ENCODE peak calls at places on chromosomes 2 and 18, in five cellular contexts. A, O, D, X and N are unnamed samples.

GRCh38 chr2:17273066-17273465 is 245.2 kb downstream of the RAD51AP2 start:
- DNase-seq in D (no peak), A (no peak), X (no peak), O (no peak), N (no peak)

GRCh38 chr2:111703759-111704158 is 180.2 kb downstream of the ANAPC1 start:
- DNase-seq in X (no peak), O (no peak), D (no peak), A (no peak), N (no peak)

GRCh38 chr2:182716665-182716990 is 571 bp downstream of the DNAJC10 start:
- DNase-seq in O (peak; percentile 71), X (no peak), A (no peak), D (no peak), N (peak; percentile 25)

GRCh38 chr2:47631840-47632398 is 151.0 kb upstream of the MSH6 start:
- DNase-seq in O (peak; percentile 73), A (no peak), D (peak; percentile 68), X (no peak), N (peak; percentile 78)

GRCh38 chr2:210558708-210559107 is 2.3 kb downstream of the CPS1 start:
- DNase-seq in X (no peak), D (no peak), O (no peak), A (no peak), N (peak; percentile 28)

GRCh38 chr2:180644709-180645108 is 335.7 kb upstream of the UBE2E3 start:
- DNase-seq in D (peak; percentile 96), O (no peak), A (no peak), X (no peak), N (peak; percentile 90)

GRCh38 chr2:32168513-32168912 is 2.8 kb downstream of the SLC30A6 start:
- DNase-seq in D (no peak), X (no peak), A (no peak), O (no peak), N (no peak)

GRCh38 chr2:177778472-177778871 is 294.1 kb downstream of the PDE11A start:
- DNase-seq in O (no peak), X (no peak), A (no peak), D (no peak), N (no peak)

GRCh38 chr2:156947261-156947660 is 310.2 kb upstream of the GALNT5 start:
- DNase-seq in O (no peak), D (peak; percentile 60), X (no peak), A (no peak), N (no peak)

GRCh38 chr2:26184555-26185303 is 11.8 kb downstream of the GAREM2 start:
- DNase-seq in A (peak; percentile 91), X (peak; percentile 64), D (peak; percentile 78), O (peak; percentile 92), N (peak; percentile 34)

GRCh38 chr18:79964330-79965118 is at the start of gene HSBP1L1:
- DNase-seq in D (no peak), X (no peak), O (peak; percentile 93), A (peak; percentile 62), N (no peak)

GRCh38 chr18:10406172-10406663 is 48.2 kb upstream of the APCDD1 start:
- DNase-seq in X (no peak), A (no peak), O (no peak), D (no peak), N (no peak)

GRCh38 chr2:192579965-192580700 is 385.4 kb upstream of the TMEFF2 start:
- DNase-seq in A (no peak), X (no peak), D (no peak), O (no peak), N (no peak)

GRCh38 chr2:70954886-70955285 is 19.2 kb downstream of the ATP6V1B1 start:
- DNase-seq in D (no peak), A (no peak), X (no peak), O (peak; percentile 33), N (peak; percentile 13)

DNA sequence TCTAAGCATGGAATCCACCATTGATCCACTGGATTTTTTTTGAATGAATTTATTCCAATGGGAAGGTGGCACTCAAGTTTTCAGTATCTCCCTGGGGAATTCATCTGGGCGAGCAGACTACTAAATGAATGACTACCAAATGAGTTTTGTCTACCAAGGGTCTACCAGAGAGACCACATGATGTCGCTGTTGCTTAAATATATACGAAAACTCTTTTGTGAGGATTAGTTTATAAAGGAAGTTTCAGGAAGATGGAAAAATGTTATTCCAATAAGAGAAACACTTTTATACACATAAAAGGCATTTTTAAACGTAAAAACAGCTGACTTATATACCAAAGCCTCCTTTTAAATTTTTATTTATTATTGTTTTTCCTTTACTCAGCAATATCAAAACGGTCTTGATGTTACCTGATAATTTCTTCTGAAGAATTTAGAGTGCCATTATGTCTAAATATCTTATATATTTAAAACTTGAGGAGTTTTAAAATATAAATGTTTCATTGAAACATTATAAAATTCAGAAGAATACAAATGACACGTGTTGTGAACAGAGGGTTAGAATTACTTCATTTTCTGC is 139.7 kb downstream of the HRH4 start:
- DNase-seq in X (peak; percentile 62), O (no peak), D (peak; percentile 75), A (no peak), N (peak; percentile 42)
- TF ChIP-seq CTCF in X (peak; percentile 11), O (peak; percentile 57), D (peak; percentile 83), A (peak; percentile 22), N (peak; percentile 30)

GRCh38 chr18:25132786-25133496 is 219.0 kb downstream of the ZNF521 start:
- DNase-seq in O (no peak), D (no peak), A (no peak), X (no peak), N (no peak)
- H3K4me3 ChIP-seq in O (no peak overlapping the region), D (no peak overlapping the region), A (no peak overlapping the region), X (no peak overlapping the region), N (no peak overlapping the region)

GRCh38 chr2:219484343-219485200 is 14.1 kb upstream of the GMPPA start:
- DNase-seq in A (no peak), D (no peak), X (no peak), O (no peak), N (no peak)
- H3K27me3 ChIP-seq in A (no peaks in the 10 kb centered on the region), D (no peaks in the 10 kb centered on the region), X (peaks cover 80% of the 10 kb centered on the region), O (peaks cover 61% of the 10 kb centered on the region), N (peaks cover 33% of the 10 kb centered on the region)

GRCh38 chr2:128172191-128172590 is 81.2 kb downstream of the UGGT1 start:
- DNase-seq in X (no peak), A (no peak), D (peak; percentile 32), O (no peak), N (no peak)
- TF ChIP-seq CTCF in X (no peak), A (no peak), D (peak; percentile 44), O (no peak), N (peak; percentile 29)

DNA sequence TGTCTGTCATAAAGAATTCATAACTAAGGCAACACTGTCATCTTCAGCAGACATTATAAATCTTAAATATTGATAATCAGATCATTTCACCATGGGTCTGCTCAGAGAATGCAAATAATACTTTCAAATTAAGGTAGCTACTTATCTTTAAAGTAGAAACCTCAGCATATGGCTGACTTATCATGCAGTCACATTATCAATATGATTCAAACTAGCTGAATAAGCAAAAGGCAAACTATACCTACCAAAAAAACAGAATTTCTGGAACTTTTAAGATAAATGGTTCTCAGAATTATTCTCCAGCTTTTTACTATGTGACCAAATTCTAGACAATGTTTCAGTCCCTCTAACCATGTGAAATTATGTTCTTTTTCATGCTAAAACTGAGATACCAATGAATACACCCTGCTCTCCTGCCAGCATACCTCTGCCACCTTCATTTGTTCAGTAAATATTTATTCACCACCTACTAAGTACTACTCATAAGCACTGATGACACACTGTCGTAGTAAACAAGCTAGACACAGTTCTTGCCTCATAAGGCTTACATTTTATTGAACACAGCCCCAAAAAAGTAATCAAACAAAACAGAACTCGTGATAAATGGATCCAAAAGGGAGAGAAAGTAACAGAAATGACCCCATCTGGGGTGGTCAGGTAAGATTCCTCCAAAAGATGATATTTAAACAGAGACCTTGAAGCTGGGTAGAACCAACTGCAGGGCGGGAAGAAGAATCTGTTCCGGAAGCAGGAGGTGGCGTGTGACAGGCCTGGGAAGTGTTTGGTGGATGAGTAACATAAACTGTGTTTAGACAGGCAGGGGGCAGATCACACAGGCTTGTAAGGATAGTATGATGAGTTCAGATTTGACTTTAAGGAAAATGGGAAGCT is 17.7 kb downstream of the SPIRE1 start:
- DNase-seq in X (no peak), O (no peak), D (peak; percentile 87), A (no peak), N (peak; percentile 90)
- H3K4me3 ChIP-seq in X (no peak overlapping the region), O (no peak overlapping the region), D (no peak overlapping the region), A (no peak overlapping the region), N (no peak overlapping the region)